ENCODE peak calls at places on chromosome X, in six cellular contexts. Z is IMR-90, S is astrocyte, P is heart left ventricle, V is astrocyte of the spinal cord, O is HFF-Myc. U is an unnamed sample.

GRCh38 chrX:37686348-37686736 is 751 bp downstream of the XK start:
- DNase-seq in S (no peak), V (no peak), P (no peak), Z (no peak), O (no peak), U (no peak)

GRCh38 chrX:110396777-110397176 is 38.1 kb downstream of the RTL9 start:
- DNase-seq in P (no peak), S (no peak), Z (no peak), O (no peak), V (no peak), U (no peak)

GRCh38 chrX:100980608-100981497 is 11.3 kb downstream of the ARL13A start:
- DNase-seq in O (no peak), P (peak), V (peak), S (peak), Z (peak), U (no peak)

GRCh38 chrX:148658115-148658725 is 157.8 kb downstream of the AFF2 start:
- DNase-seq in P (no peak), O (no peak), Z (no peak), V (no peak), S (no peak), U (no peak)

GRCh38 chrX:130829526-130830515 is 73.2 kb downstream of the ENOX2 start:
- DNase-seq in P (no peak), Z (no peak), O (no peak), S (no peak), V (no peak), U (no peak)

GRCh38 chrX:87517571-87518141 is at the start of gene KLHL4:
- DNase-seq in S (peak), V (peak), P (peak), O (no peak), Z (peak), U (peak)

GRCh38 chrX:8404958-8405357 is 59.7 kb upstream of the VCX3B start:
- DNase-seq in Z (no peak), S (peak), O (no peak), P (no peak), V (no peak), U (no peak)

GRCh38 chrX:85379174-85379907 is at the start of gene POF1B:
- DNase-seq in Z (no peak), V (no peak), S (no peak), O (no peak), P (peak), U (no peak)

GRCh38 chrX:3129256-3129655 is 88.0 kb downstream of the ARSF start:
- DNase-seq in O (peak), S (peak), V (no peak), P (no peak), Z (peak), U (no peak)

GRCh38 chrX:31280580-31280979 is 208.7 kb upstream of the FTHL17 start:
- DNase-seq in S (no peak), O (no peak), P (no peak), Z (no peak), V (no peak), U (no peak)

GRCh38 chrX:31279359-31279758 is 207.5 kb upstream of the FTHL17 start:
- DNase-seq in V (no peak), P (no peak), S (no peak), Z (peak), O (peak), U (no peak)
- TF ChIP-seq CTCF in V (peak), P (peak), S (peak), Z (peak), O (peak), U (peak)

GRCh38 chrX:13472975-13473665 is 96.3 kb upstream of the EGFL6 start:
- DNase-seq in O (no peak), Z (no peak), V (no peak), P (no peak), S (no peak), U (no peak)
- H3K4me3 ChIP-seq in O (no peak), Z (no peak), V (no peak), P (no peak), S (no peak), U (no peak)

GRCh38 chrX:119398974-119399771 is at the start of gene SLC25A43:
- DNase-seq in V (no peak), S (no peak), Z (no peak), O (no peak), P (peak), U (no peak)

GRCh38 chrX:119398587-119398973 is 556 bp upstream of the SLC25A43 start:
- DNase-seq in S (no peak), Z (no peak), O (no peak), V (no peak), P (no peak), U (no peak)

GRCh38 chrX:119402588-119402987 is 3.5 kb downstream of the SLC25A43 start:
- DNase-seq in S (no peak), Z (no peak), P (no peak), O (no peak), V (no peak), U (no peak)

GRCh38 chrX:119399772-119400101 is 601 bp downstream of the SLC25A43 start:
- DNase-seq in S (peak), O (no peak), V (peak), P (no peak), Z (no peak), U (no peak)

GRCh38 chrX:119401569-119401968 is 2.4 kb downstream of the SLC25A43 start:
- DNase-seq in S (no peak), V (no peak), P (no peak), Z (no peak), O (no peak), U (no peak)
- TF ChIP-seq CTCF in S (no peak), V (no peak), P (no peak), Z (no peak), O (no peak), U (no peak)

DNA sequence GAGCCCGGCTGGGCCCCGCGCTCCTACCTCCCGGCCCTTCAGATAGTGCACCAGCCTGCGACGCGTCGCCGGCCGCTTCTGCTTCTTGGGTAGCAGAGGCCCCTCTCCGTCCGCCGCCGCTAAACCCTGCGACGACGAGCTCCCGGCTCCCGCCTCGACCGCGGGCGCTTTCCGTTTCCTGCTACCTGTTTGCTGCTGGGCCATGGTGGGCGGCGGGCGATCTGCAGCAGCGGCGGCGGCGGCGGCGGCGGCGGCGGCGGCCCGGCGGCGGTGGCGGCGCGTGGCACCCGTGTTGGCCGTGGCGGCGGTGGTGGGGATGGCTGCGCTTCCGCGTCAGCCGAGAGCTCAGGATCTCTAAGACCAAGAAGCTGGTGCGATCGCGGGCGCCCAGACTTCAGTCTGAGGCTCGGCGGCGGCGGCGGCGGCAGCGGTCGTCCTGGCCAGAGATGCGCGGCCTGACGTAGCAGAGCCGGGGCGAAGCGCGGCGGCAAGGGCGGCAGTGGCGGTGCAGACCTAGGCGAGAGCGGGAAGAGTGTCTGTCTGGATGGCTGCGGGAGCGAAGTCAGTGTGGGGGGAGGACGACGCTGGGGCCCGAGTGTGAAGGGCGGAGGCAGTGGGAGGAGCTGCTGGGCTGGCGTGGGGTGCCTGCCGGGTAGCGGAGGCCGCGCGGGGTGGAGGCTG is at the start of gene DCAF12L2:
- DNase-seq in O (no peak), P (peak), V (no peak), S (no peak), Z (no peak), U (no peak)
- H3K4me3 ChIP-seq in O (no peak), P (no peak), V (no peak), S (no peak), Z (no peak), U (no peak)

GRCh38 chrX:94107981-94108380 is 434.0 kb downstream of the FAM133A start:
- DNase-seq in O (no peak), V (no peak), P (no peak), S (no peak), Z (no peak), U (no peak)
- TF ChIP-seq CTCF in O (no peak), V (no peak), P (no peak), S (no peak), Z (no peak), U (no peak)

GRCh38 chrX:120752431-120753128 is 122.7 kb upstream of the C1GALT1C1 start:
- DNase-seq in S (no peak), P (no peak), V (no peak), Z (no peak), O (no peak), U (no peak)
- H3K4me3 ChIP-seq in S (no peak), P (no peak), V (no peak), Z (no peak), O (no peak), U (no peak)

DNA sequence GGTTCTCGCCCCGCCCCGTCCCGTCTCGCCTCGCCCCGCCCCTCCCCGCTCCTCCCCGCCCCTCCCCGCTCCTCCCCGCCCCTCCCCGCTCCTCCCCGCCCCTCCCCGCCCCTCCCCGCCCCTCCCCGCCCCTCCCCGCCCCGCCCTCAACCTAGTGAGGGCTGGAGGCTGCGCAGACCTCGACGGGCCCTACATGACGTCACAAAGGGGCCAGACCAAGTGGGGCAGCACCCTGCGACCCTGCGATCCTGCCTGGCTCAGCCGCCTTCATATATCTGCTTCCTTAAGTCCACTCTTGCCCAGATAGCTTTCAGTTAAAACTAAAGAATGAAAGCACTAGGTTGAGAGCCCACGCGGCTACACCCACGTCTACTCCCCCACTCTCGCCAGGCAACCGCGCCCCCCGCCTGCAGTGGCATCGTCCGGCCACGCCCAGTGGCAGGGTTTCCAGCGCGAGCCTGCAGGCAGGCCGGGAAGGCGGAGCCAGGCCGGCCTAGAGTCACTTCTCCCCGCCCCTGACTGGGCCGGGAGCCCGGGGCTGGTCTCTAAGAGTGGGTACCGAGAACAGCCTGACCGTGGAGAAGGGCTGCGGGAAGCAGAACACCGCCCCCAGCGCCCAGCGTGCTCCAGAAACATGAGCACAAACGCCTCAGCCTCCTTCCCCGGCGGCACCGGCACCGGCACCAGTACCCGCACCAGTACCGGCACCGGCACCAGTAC is 1.5 kb upstream of the MAOA start:
- DNase-seq in P (peak), O (peak), Z (peak), V (peak), S (peak), U (peak)
- TF ChIP-seq CTCF in P (peak), O (no peak), Z (peak), V (peak), S (no peak), U (no peak)

GRCh38 chrX:108426262-108426661 is 12.0 kb downstream of the COL4A6 start:
- DNase-seq in P (no peak), S (no peak), Z (no peak), V (no peak), O (no peak), U (no peak)
- H3K4me3 ChIP-seq in P (no peak), S (no peak), Z (no peak), V (no peak), O (no peak), U (no peak)